ENCODE peak calls at places on chromosomes 13 and 19, in nine cellular contexts. K is esophagus squamous epithelium, I is HFF-Myc, D is endothelial cell of umbilical vein, B is body of pancreas, P is transverse colon, H is dorsolateral prefrontal cortex, J is GM20000, W is Calu3. Q is an unnamed sample.

GRCh38 chr19:44701228-44701627 is 2.3 kb downstream of the CEACAM16 start:
- DNase-seq in K (no peak), I (no peak), D (no peak), B (no peak), P (no peak), H (no peak), J (no peak), W (no peak), Q (no peak)

GRCh38 chr13:94312511-94313191 is 166.8 kb downstream of the DCT start:
- DNase-seq in K (no peak), I (no peak), D (no peak), B (no peak), P (no peak), H (no peak), J (no peak), W (no peak), Q (no peak)

GRCh38 chr19:48487544-48487943 is 18.4 kb downstream of the CYTH2 start:
- DNase-seq in K (no peak), I (no peak), D (no peak), B (no peak), P (no peak), H (no peak), J (no peak), W (no peak), Q (no peak)

GRCh38 chr13:110893571-110893970 is 21.3 kb downstream of the ANKRD10 start:
- DNase-seq in K (no peak), I (no peak), D (peak; percentile 56), B (no peak), P (no peak), H (no peak), J (no peak), W (no peak), Q (no peak)

GRCh38 chr19:2743099-2743498 is 3.3 kb upstream of the SLC39A3 start:
- DNase-seq in K (no peak), I (no peak), D (no peak), B (no peak), P (no peak), H (no peak), J (no peak), W (no peak), Q (no peak)

GRCh38 chr19:38735257-38735686 is 9.0 kb downstream of the CAPN12 start:
- DNase-seq in K (no peak), I (no peak), D (no peak), B (peak; percentile 61), P (peak; percentile 73), H (no peak), J (peak; percentile 74), W (peak; percentile 54), Q (no peak)

GRCh38 chr13:34044660-34045080 is 226.7 kb downstream of the RFC3 start:
- DNase-seq in K (no peak), I (peak; percentile 83), D (peak; percentile 64), B (no peak), P (no peak), H (no peak), J (no peak), W (peak; percentile 14), Q (peak; percentile 79)

GRCh38 chr19:33876192-33876591 is 79.5 kb downstream of the KCTD15 start:
- DNase-seq in K (no peak), I (no peak), D (no peak), B (no peak), P (no peak), H (no peak), J (no peak), W (no peak), Q (no peak)

GRCh38 chr13:111488466-111489132 is 168.2 kb downstream of the TEX29 start:
- DNase-seq in K (no peak), I (no peak), D (no peak), B (no peak), P (no peak), H (no peak), J (no peak), W (no peak), Q (no peak)

GRCh38 chr13:111049791-111050538 is 65.1 kb upstream of the ARHGEF7 start:
- DNase-seq in K (no peak), I (no peak), D (peak; percentile 24), B (peak; percentile 31), P (no peak), H (no peak), J (no peak), W (peak; percentile 20), Q (peak; percentile 49)

GRCh38 chr19:1851581-1852293 is 3.5 kb upstream of the REXO1 start:
- DNase-seq in K (no peak), I (no peak), D (no peak), B (peak; percentile 10), P (no peak), H (no peak), J (peak; percentile 76), W (no peak), Q (no peak)

GRCh38 chr19:2578911-2579677 is 103.2 kb downstream of the GADD45B start:
- DNase-seq in K (no peak), I (no peak), D (peak; percentile 97), B (peak; percentile 92), P (peak; percentile 89), H (peak; percentile 87), J (peak; percentile 80), W (peak; percentile 87), Q (peak; percentile 93)

GRCh38 chr19:10720607-10721125 is 2.8 kb downstream of the DNM2 start:
- DNase-seq in K (no peak), I (no peak), D (no peak), B (no peak), P (no peak), H (no peak), J (no peak), W (no peak), Q (no peak)
- TF ChIP-seq CTCF in K (no peak), I (no peak), D (no peak), B (no peak), P (no peak), H (no peak), J (no peak), W (no peak), Q (no peak)

DNA sequence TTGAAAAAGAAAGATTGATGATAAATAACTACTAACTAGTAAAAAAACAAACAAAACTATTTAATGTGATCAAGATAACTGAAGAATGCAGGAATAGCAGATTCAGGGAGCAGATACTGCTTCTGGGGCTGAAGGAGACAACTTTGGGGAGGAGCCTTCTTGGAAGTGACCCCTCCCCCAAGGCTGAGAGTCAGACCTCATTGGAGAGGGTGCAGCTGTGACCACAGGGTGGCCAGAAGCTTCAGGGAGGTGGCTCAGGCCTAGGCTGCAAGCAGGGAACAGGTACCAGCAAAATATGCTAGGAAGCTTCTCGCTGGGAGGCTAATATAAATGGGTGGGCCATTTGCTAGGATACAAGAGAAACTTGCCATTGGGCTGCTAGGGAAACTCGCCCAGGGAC is 149.9 kb downstream of the MYO16 start:
- DNase-seq in K (no peak), I (no peak), D (no peak), B (no peak), P (no peak), H (no peak), J (no peak), W (no peak), Q (no peak)
- TF ChIP-seq CTCF in K (no peak), I (no peak), D (no peak), B (no peak), P (no peak), H (no peak), J (no peak), W (no peak), Q (no peak)

GRCh38 chr19:50607874-50608785 is 31.6 kb downstream of the SYT3 start:
- DNase-seq in K (no peak), I (peak; percentile 45), D (peak; percentile 77), B (peak; percentile 57), P (peak; percentile 37), H (peak; percentile 99), J (peak; percentile 88), W (no peak), Q (peak; percentile 33)
- TF ChIP-seq CTCF in K (no peak), I (peak; percentile 64), D (peak; percentile 75), B (peak; percentile 43), P (no peak), H (peak; percentile 73), J (peak; percentile 47), W (no peak), Q (peak; percentile 24)

DNA sequence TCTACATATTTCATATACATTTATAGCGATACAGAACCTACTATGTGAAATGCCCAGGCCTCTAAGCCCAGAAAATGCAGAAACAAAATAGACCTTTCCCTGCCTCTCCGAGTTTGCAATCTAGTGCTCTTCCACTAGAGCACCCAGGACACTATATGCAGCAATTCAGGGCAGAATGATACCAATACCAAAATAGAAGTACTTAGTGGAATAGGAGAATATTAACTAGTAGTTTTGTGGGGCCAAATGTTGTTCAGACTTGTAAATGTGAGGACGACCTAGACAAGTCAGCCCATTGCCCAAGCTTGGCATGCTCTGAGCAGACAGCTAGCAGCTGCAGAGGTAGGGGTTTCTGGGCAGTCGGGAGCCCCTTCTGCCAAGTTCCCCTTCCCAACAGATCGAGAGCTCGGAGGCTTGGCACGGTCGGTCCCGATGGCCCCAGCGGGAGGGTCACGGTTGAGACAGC is 35.8 kb upstream of the FLT1 start:
- DNase-seq in K (no peak), I (no peak), D (no peak), B (no peak), P (no peak), H (no peak), J (no peak), W (no peak), Q (peak; percentile 31)
- TF ChIP-seq CTCF in K (no peak), I (peak; percentile 23), D (no peak), B (no peak), P (no peak), H (no peak), J (no peak), W (no peak), Q (peak; percentile 26)

DNA sequence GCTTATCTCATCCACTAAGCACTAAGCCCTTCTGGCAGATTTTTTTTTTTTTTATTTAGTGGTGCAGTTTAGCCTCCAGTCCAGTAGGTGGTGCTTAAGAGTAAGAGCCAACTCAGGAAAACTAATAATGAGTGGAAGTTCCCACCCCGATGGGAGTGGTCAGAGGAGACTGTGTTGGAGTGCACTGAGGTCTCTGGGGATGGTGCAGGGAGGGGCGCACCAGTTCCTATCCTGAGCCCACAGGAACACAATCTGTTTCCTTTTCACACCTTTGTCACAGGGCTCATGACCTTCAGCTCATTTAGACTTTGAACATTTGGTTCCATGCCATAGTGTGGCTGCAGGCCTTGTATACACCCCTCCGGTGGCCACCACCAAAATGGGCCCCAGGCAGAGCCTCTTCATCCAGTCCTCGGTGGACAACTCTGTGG is 367.4 kb downstream of the SPRY2 start:
- DNase-seq in K (no peak), I (no peak), D (no peak), B (peak; percentile 18), P (peak; percentile 17), H (no peak), J (peak; percentile 9), W (no peak), Q (no peak)
- TF ChIP-seq CTCF in K (peak; percentile 34), I (peak; percentile 52), D (peak; percentile 36), B (peak; percentile 43), P (peak; percentile 36), H (no peak), J (peak; percentile 29), W (no peak), Q (peak; percentile 49)

Q was measured in fibroblast of the aortic adventitia.